ENCODE peak calls at places on chromosomes 3 and 15, in seven cellular contexts. O, C, M, L, R, I and U are unnamed samples.

GRCh38 chr3:135304378-135304777 is 509.3 kb downstream of the EPHB1 start:
- DNase-seq in O (no peak), C (no peak), M (no peak), L (no peak), R (no peak), I (no peak), U (no peak)

GRCh38 chr15:41942886-41943285 is 29.5 kb downstream of the EHD4 start:
- DNase-seq in O (no peak), C (no peak), M (no peak), L (no peak), R (no peak), I (no peak), U (no peak)

GRCh38 chr3:33911525-33912322 is 113.3 kb downstream of the PDCD6IP start:
- DNase-seq in O (no peak), C (no peak), M (no peak), L (peak), R (no peak), I (no peak), U (no peak)

GRCh38 chr3:157248590-157249425 is 88.9 kb upstream of the CCNL1 start:
- DNase-seq in O (peak), C (no peak), M (peak), L (peak), R (no peak), I (peak), U (no peak)

GRCh38 chr3:48502728-48503168 is 1.2 kb downstream of the SHISA5 start:
- DNase-seq in O (peak), C (peak), M (peak), L (no peak), R (peak), I (peak), U (peak)

GRCh38 chr3:197533396-197534347 is 22.1 kb downstream of the BDH1 start:
- DNase-seq in O (no peak), C (no peak), M (no peak), L (no peak), R (no peak), I (no peak), U (no peak)

GRCh38 chr3:127440384-127440783 is 150.1 kb downstream of the TPRA1 start:
- DNase-seq in O (no peak), C (peak), M (no peak), L (no peak), R (peak), I (no peak), U (no peak)

GRCh38 chr3:194083253-194084224 is 52.4 kb upstream of the HES1 start:
- DNase-seq in O (no peak), C (peak), M (no peak), L (no peak), R (no peak), I (no peak), U (no peak)

GRCh38 chr3:73622135-73622534 is 2.6 kb downstream of the PDZRN3 start:
- DNase-seq in O (peak), C (peak), M (peak), L (peak), R (peak), I (peak), U (peak)

GRCh38 chr3:52461874-52462273 is 6.5 kb downstream of the NISCH start:
- DNase-seq in O (no peak), C (no peak), M (no peak), L (no peak), R (no peak), I (no peak), U (no peak)

DNA sequence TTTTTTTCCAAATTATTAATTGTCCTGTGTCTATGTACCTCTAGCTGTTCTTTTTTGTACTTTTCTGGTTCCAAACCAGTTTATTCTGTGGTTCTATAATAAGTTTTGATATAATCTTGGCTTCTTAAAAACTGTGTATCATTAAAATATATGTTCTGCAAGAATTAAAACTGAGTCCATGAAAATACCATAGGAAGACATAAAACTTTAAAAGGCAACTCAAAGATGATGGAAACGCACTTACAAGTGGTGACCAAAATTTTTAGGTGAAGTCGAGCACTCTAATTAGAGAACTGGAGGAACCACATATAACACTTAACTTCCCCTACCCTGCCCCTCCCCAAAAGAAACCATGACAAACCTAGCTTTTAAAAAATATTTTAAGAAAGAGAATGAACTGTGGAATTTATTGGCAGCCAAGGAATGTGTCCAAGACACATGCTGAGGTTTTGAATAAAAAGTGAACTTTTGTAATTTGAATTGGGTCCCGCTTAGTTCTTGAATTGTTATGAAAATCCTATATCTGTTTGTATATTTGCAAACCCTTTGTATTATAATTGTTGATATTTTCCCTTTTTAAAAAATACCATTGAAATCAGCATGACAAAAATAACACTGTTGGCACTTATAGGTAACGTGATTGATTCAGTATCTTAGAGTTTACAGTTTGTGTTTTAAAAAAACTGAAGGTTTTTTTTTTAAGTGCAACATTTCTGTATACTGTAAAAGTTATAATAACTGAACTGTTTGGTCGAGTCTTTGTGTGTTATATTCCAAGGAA is 7.7 kb downstream of the NR2F2 start:
- DNase-seq in O (no peak), C (no peak), M (no peak), L (no peak), R (no peak), I (no peak), U (no peak)
- H3K4me3 ChIP-seq in O (no peak), C (peak), M (peak), L (peak), R (peak), I (peak), U (peak)

DNA sequence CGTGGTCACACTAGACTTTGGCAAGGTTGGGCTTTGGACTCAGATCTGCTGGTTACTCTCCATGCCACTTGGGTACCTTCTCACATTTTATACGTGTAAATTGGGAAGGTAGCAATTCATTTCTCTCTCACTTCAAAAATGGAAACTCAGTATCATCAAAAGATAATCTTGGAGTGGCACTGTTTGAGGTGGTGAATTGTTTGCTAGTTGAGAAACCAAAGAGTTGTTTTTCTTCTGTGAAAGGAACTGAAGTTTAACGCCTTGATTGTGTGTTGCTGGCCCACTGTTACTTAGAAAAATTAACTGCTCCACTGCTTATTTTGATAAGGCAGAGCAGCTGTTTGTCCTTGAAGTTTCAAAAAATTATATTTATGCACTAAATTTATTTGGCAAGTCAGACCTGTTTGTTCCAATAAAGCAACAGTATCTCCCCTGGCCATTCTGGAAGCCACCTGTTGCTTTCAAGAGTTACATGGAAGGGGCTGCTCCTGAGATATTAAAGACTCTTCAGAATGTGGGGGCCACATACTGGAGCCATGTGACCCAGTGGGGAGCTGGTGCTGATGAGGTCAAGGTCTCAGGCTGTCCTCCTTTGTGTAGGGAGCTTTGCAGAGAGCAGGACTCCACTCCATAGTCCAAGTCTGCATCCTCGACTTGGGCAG is 16.2 kb downstream of the PLCL2 start:
- DNase-seq in O (no peak), C (no peak), M (no peak), L (no peak), R (no peak), I (no peak), U (no peak)
- TF ChIP-seq CTCF in O (no peak), C (no peak), M (no peak), L (no peak), R (no peak), I (no peak), U (no peak)

DNA sequence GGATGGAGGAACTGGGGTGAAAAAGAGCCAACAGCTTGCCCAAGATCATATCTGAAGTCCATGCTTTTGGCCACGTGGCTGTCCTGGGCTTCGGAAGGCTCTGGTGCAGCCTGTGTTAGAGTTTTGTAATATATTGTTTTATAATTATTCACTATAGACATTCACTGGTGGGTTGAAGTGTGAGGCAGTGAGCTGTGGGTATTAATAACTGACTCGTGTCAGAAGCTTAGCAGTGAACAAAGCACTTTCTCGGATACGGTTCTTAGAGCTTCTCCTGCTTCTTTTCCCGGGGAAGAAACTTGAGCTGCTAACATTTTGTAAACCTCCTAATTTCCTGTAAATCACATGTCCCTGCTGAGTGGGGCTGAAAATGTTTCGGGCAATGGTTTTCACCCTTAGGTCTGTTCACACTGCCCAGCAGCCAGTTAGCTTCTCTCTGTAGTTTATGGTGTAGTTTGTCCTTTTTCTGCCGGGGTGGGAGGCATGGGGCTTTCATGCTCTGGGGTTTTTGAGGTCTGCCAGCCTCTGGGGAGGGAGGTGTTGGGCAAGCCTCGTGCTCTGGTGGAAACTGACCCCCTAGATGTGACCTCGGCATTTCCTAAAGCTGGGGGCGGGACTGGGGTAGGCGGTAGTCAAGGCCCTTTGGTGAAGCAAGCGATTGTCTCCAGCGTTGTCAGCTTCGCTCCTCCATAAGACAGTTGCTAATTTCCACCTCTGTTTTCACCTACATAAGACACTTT is 1.7 kb downstream of the MRAS start:
- DNase-seq in O (no peak), C (no peak), M (peak), L (peak), R (no peak), I (no peak), U (no peak)
- H3K4me3 ChIP-seq in O (no peak), C (peak), M (peak), L (peak), R (peak), I (peak), U (no peak)

GRCh38 chr3:98817546-98817945 is 54.4 kb downstream of the ST3GAL6 start:
- DNase-seq in O (no peak), C (no peak), M (no peak), L (no peak), R (no peak), I (no peak), U (peak)
- TF ChIP-seq CTCF in O (peak), C (peak), M (peak), L (peak), R (peak), I (peak), U (peak)

DNA sequence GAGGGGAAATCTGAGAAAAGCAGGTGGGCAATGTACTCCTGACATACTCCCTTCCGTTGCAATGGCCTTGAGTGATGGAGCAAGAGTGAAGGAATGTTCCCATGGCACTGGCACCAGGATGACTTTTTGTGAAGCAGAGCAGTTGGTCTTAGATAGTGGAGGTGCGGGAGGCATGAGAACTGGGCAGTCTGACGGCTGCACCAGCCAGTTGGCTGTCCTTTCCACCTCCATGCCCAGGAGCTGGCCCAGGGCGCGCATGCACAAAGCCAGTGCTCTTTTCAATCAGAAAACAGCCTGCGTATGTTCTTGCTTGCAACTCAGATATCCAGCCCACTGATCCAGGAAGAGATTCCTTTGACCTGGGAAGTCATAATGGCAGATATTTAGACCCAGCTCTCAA is 136.8 kb downstream of the PGPEP1L start:
- DNase-seq in O (peak), C (no peak), M (peak), L (no peak), R (no peak), I (peak), U (no peak)
- H3K4me3 ChIP-seq in O (no peak), C (no peak), M (no peak), L (no peak), R (no peak), I (peak), U (no peak)

GRCh38 chr3:31833391-31834165 is 147.5 kb downstream of the OSBPL10 start:
- DNase-seq in O (no peak), C (no peak), M (no peak), L (peak), R (no peak), I (no peak), U (no peak)
- TF ChIP-seq CTCF in O (no peak), C (no peak), M (no peak), L (no peak), R (no peak), I (no peak), U (no peak)

DNA sequence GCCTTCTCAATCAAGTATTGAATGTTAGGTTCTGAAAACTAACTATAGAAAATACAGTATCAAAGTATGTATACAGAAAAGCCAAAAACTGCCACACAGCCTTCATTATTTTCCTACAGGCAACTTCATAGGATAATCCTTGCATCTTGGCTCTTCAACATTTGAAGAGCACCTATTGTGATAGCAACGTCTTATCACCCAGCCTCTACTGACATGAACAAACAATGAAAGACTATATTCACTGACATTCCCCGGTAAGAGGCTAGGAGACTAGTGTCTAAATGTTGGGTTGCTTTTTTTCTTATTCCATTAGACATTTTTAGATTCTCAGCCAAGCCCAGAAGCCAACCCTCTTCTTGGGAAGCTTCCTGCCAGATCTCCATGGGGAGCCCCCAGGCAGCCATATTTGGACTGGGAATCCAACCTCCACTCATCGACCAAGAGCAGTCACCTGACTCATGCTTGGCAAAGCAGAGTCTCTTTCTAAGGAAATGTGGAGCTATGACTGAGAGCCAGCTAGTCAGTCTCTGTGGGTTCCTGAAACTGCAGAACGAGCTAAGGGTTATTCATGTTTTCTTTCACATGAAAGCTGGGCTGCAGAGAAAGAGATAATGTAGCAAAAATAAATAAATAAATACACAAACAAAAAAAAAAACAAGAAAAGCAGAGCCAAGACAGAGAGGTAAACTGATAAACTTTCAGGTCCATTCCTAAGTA is 227.5 kb downstream of the MAGI1 start:
- DNase-seq in O (no peak), C (peak), M (peak), L (no peak), R (no peak), I (no peak), U (no peak)
- H3K4me3 ChIP-seq in O (no peak), C (no peak), M (no peak), L (no peak), R (no peak), I (no peak), U (no peak)

DNA sequence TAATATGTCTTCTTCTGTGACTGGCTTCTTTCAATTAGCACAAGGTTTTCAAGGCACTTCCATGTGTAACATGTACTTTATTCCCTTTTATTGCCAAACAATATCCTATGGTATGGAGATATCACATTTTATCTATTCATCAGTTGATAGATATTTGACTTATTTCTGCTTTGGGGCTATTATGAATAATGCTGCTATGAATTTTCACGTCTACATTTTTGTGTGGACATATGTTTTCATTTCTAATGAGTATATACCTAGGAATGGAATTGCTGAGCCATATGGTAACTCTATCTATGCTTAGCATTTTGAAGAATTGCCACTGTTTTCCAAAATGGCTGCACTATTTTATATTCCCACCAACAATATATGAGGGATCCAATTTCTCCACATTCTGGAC is 3.6 kb upstream of the AGTR1 start:
- DNase-seq in O (no peak), C (no peak), M (no peak), L (no peak), R (no peak), I (no peak), U (no peak)
- TF ChIP-seq CTCF in O (no peak), C (no peak), M (no peak), L (no peak), R (no peak), I (no peak), U (no peak)

GRCh38 chr3:50269460-50269859 is 513 bp downstream of the SEMA3B start:
- DNase-seq in O (no peak), C (no peak), M (no peak), L (no peak), R (no peak), I (peak), U (no peak)

GRCh38 chr3:50269977-50270413 is 1.0 kb downstream of the SEMA3B start:
- DNase-seq in O (no peak), C (no peak), M (no peak), L (peak), R (no peak), I (no peak), U (no peak)

GRCh38 chr3:50268276-50268675 is 671 bp upstream of the SEMA3B start:
- DNase-seq in O (no peak), C (no peak), M (no peak), L (no peak), R (no peak), I (no peak), U (no peak)

GRCh38 chr3:50267280-50267913 is 1.6 kb upstream of the SEMA3B start:
- DNase-seq in O (peak), C (peak), M (peak), L (no peak), R (peak), I (peak), U (no peak)

GRCh38 chr3:50268703-50269451 is at the start of gene SEMA3B:
- DNase-seq in O (peak), C (peak), M (peak), L (peak), R (peak), I (peak), U (no peak)
- H3K4me3 ChIP-seq in O (peak), C (peak), M (peak), L (peak), R (peak), I (peak), U (no peak)